ENCODE peak calls at places on chromosome 13, in five cellular contexts. N, C, K, U and D are unnamed samples.

GRCh38 chr13:30398601-30399072 is 23.7 kb upstream of the UBE2L5 start:
- DNase-seq in U (no peak), C (peak; percentile 38), K (no peak), N (no peak), D (no peak)

GRCh38 chr13:84563611-84564010 is 681.3 kb upstream of the SLITRK1 start:
- DNase-seq in N (no peak), U (no peak), K (no peak), C (no peak), D (no peak)

GRCh38 chr13:32940601-32941000 is 75.6 kb upstream of the KL start:
- DNase-seq in K (peak; percentile 45), N (no peak), U (no peak), C (peak; percentile 76), D (no peak)

GRCh38 chr13:86792153-86792651 is 879.0 kb upstream of the SLITRK5 start:
- DNase-seq in K (no peak), U (no peak), N (peak; percentile 44), C (no peak), D (no peak)

GRCh38 chr13:81480634-81481033 is 1139.7 kb upstream of the SPRY2 start:
- DNase-seq in U (no peak), K (no peak), N (no peak), C (no peak), D (no peak)

GRCh38 chr13:82323101-82323500 is 1559.2 kb downstream of the SLITRK1 start:
- DNase-seq in N (no peak), C (no peak), K (no peak), U (no peak), D (no peak)

GRCh38 chr13:30752201-30752797 is 17.0 kb downstream of the ALOX5AP start:
- DNase-seq in U (no peak), N (no peak), C (peak; percentile 68), K (peak; percentile 28), D (no peak)

GRCh38 chr13:30847697-30848307 is 58.3 kb upstream of the MEDAG start:
- DNase-seq in K (peak; percentile 100), U (peak; percentile 54), C (peak; percentile 99), N (no peak), D (peak; percentile 55)

GRCh38 chr13:113413178-113413897 is 40.0 kb downstream of the ADPRHL1 start:
- DNase-seq in N (no peak), C (no peak), U (peak; percentile 31), K (peak; percentile 52), D (no peak)

GRCh38 chr13:29556742-29557141 is 38.7 kb downstream of the SLC7A1 start:
- DNase-seq in C (no peak), K (no peak), N (no peak), U (no peak), D (no peak)

GRCh38 chr13:20525144-20525600 is 485 bp downstream of the CRYL1 start:
- DNase-seq in U (no peak), K (peak; percentile 15), C (peak; percentile 14), N (peak; percentile 66), D (no peak)

GRCh38 chr13:25371608-25372274 is at the start of gene ATP8A2:
- DNase-seq in N (peak; percentile 58), C (no peak), U (no peak), K (no peak), D (no peak)

GRCh38 chr13:95155504-95155903 is 145.7 kb downstream of the ABCC4 start:
- DNase-seq in K (no peak), C (no peak), N (no peak), U (no peak), D (no peak)

GRCh38 chr13:37068962-37069361 is 9.5 kb upstream of the SUPT20H start:
- DNase-seq in C (peak; percentile 34), N (no peak), U (no peak), K (peak; percentile 40), D (no peak)

GRCh38 chr13:26497991-26498423 is 59.5 kb upstream of the WASF3 start:
- DNase-seq in K (peak; percentile 76), C (peak; percentile 71), N (no peak), U (no peak), D (no peak)

GRCh38 chr13:35617420-35617819 is 140.9 kb upstream of the MAB21L1 start:
- DNase-seq in K (no peak), U (no peak), C (no peak), N (no peak), D (no peak)

GRCh38 chr13:74110053-74110452 is 24.2 kb downstream of the KLF12 start:
- DNase-seq in C (no peak), N (no peak), U (no peak), K (no peak), D (no peak)

GRCh38 chr13:40061466-40062450 is 406.3 kb downstream of the COG6 start:
- DNase-seq in C (peak; percentile 83), U (no peak), K (no peak), N (no peak), D (no peak)

GRCh38 chr13:23985846-23986245 is 88.5 kb upstream of the C1QTNF9B start:
- DNase-seq in N (no peak), K (no peak), C (no peak), U (no peak), D (no peak)

GRCh38 chr13:23901365-23901764 is 4.1 kb upstream of the C1QTNF9B start:
- DNase-seq in C (no peak), U (no peak), N (no peak), K (peak; percentile 18), D (no peak)

GRCh38 chr13:28116736-28117135 is 16.4 kb upstream of the FLT3 start:
- DNase-seq in K (no peak), U (no peak), N (no peak), C (no peak), D (no peak)

GRCh38 chr13:51221674-51222509 is at the start of gene FAM124A:
- DNase-seq in K (peak; percentile 20), N (peak; percentile 82), U (no peak), C (peak; percentile 54), D (no peak)

GRCh38 chr13:94140027-94140426 is 339.5 kb downstream of the DCT start:
- DNase-seq in C (no peak), N (peak; percentile 40), U (no peak), K (no peak), D (no peak)

GRCh38 chr13:52053460-52053859 is 29.0 kb downstream of the UTP14C start:
- DNase-seq in C (no peak), U (no peak), N (peak; percentile 13), K (no peak), D (no peak)

GRCh38 chr13:49539313-49539712 is 43.6 kb downstream of the PHF11 start:
- DNase-seq in U (no peak), C (no peak), N (no peak), K (no peak), D (no peak)

GRCh38 chr13:49533586-49534269 is 38.0 kb downstream of the PHF11 start:
- DNase-seq in N (no peak), U (no peak), K (no peak), C (no peak), D (no peak)

GRCh38 chr13:49538404-49538803 is 42.7 kb downstream of the PHF11 start:
- DNase-seq in N (no peak), C (no peak), K (no peak), U (no peak), D (no peak)

GRCh38 chr13:49533011-49533410 is 37.3 kb downstream of the PHF11 start:
- DNase-seq in K (no peak), U (no peak), C (no peak), N (no peak), D (no peak)

GRCh38 chr13:49536144-49536873 is 40.6 kb downstream of the PHF11 start:
- DNase-seq in U (no peak), C (no peak), N (no peak), K (no peak), D (no peak)
- H3K36me3 ChIP-seq in U (peaks cover 5% of the 10 kb centered on the region), C (peaks cover 15% of the 10 kb centered on the region), N (peaks cover 7% of the 10 kb centered on the region), K (peaks cover 7% of the 10 kb centered on the region), D (peaks cover 20% of the 10 kb centered on the region)

DNA sequence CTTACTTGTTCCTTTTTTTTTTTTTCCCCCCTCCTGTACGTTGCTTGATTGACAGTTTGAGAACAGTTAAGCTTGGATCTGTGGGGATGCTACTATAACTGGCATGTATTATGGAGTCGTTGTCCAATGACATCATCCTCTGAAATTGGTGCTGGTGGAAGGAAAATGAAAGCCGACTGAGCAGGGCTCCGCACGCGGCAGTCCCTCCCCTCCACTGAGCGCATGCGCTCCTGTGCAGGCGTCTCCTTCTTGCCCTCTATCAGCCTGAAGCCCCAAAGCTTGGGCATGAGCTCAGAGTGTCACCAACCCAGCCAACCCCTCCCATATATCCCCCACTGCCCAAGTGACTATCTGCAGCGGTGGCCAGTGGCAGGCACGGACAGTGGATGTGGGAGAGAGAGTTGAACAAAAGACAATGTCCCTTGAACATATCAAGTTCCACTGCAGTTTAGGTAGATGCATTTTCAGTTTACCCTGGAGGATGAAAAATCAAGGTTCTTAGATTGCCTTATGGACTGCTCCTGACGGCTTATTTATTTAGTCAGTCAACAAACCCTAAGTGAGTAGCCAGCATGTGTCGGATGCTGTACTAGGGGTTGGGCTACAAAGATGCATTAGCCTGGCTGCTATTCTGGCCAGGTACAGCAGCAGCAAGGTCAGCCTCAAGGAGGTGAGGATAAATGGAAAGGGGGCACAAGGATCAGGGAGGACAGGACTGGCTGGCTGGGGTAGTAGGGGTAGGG is 20.8 kb downstream of the MBNL2 start:
- DNase-seq in U (no peak), K (no peak), C (no peak), N (no peak), D (no peak)
- H3K4me3 ChIP-seq in U (peak overlapping the region; percentile 18), K (no peak overlapping the region), C (no peak overlapping the region), N (no peak overlapping the region), D (no peak overlapping the region)

GRCh38 chr13:34412295-34412694 is 529.8 kb upstream of the NBEA start:
- DNase-seq in U (no peak), N (no peak), C (no peak), K (no peak), D (no peak)

GRCh38 chr13:34411881-34412280 is 530.2 kb upstream of the NBEA start:
- DNase-seq in C (no peak), K (no peak), N (no peak), U (no peak), D (no peak)

GRCh38 chr13:34412817-34413365 is 529.2 kb upstream of the NBEA start:
- DNase-seq in U (no peak), N (no peak), C (no peak), K (no peak), D (no peak)

GRCh38 chr13:34414616-34415015 is 527.5 kb upstream of the NBEA start:
- DNase-seq in C (no peak), N (no peak), U (no peak), K (no peak), D (no peak)

DNA sequence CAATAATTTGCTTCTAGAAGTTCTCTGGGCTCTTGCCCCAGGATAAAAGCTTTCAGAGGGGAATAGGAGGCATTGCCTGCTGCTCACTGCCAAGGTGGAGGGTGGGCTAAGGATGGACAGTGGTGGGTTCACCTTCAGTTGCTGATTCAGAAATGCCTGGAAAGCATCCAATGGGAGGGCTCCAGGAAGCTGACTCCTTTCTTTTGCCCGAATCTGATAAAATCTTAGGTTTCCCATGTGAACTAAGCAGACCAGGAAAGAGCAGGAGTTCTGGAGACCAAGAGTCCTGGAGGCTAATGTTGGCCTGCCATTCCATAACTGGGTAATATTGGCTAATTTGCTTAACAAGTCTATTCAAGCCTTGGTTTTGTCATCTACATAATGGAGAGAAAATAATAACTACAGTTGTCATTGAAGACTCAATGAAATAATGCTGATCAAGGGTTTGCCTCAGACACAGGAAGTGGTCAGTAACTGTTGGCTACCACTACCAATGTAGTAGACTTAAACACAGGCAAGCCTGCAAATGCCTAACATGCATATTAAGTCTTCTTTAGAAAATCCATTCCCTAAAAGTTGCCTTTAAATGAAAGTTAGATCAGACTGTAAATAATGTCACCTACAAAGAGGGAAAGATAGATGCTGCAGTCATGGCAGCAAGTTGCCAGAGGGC is 528.4 kb upstream of the NBEA start:
- DNase-seq in N (no peak), U (no peak), C (no peak), K (no peak), D (no peak)
- H3K27ac ChIP-seq in N (no peak overlapping the region), U (no peak overlapping the region), C (no peak overlapping the region), K (no peak overlapping the region), D (no peak overlapping the region)

GRCh38 chr13:98443800-98444325 is 133.0 kb downstream of the STK24 start:
- DNase-seq in K (no peak), N (no peak), C (no peak), U (no peak), D (no peak)
- H3K36me3 ChIP-seq in K (peaks cover 30% of the 10 kb centered on the region), N (peaks cover 4% of the 10 kb centered on the region), C (peaks cover 3% of the 10 kb centered on the region), U (no peaks in the 10 kb centered on the region), D (peaks cover 22% of the 10 kb centered on the region)